ENCODE peak calls at places on chromosomes 4 and X, in eight cellular contexts. N is right lobe of liver, K is stomach, S is endothelial cell, Y is tibial artery, H is NB4, E is PC-3, X is psoas muscle. Z is an unnamed sample.

GRCh38 chr4:99612704-99613103 is 38.1 kb downstream of the MTTP start:
- DNase-seq in N (no peak), K (no peak), S (no peak), Y (no peak), H (no peak), E (no peak), X (no peak), Z (no peak)

GRCh38 chr4:144787365-144788263 is 141.7 kb downstream of the HHIP start:
- DNase-seq in N (no peak), K (no peak), S (no peak), Y (no peak), H (peak), E (peak), X (no peak), Z (no peak)

GRCh38 chrX:40154853-40155616 is 57.3 kb upstream of the BCOR start:
- DNase-seq in N (peak), K (peak), S (peak), Y (peak), H (peak), E (peak), X (peak), Z (peak)

GRCh38 chr4:151358266-151358665 is 32.9 kb upstream of the SH3D19 start:
- DNase-seq in N (no peak), K (no peak), S (no peak), Y (no peak), H (no peak), E (no peak), X (no peak), Z (no peak)

GRCh38 chr4:99679204-99679603 is 21.6 kb upstream of the C4orf54 start:
- DNase-seq in N (peak), K (no peak), S (no peak), Y (no peak), H (no peak), E (no peak), X (peak), Z (no peak)

GRCh38 chr4:2942532-2943363 is 20.5 kb downstream of the NOP14 start:
- DNase-seq in N (peak), K (peak), S (no peak), Y (no peak), H (no peak), E (no peak), X (no peak), Z (peak)

GRCh38 chr4:83535520-83535944 is 376 bp upstream of the GPAT3 start:
- DNase-seq in N (peak), K (peak), S (peak), Y (peak), H (peak), E (peak), X (peak), Z (no peak)

GRCh38 chr4:751676-752075 is 46.0 kb downstream of the PCGF3 start:
- DNase-seq in N (no peak), K (no peak), S (no peak), Y (no peak), H (no peak), E (peak), X (no peak), Z (peak)

GRCh38 chrX:124338733-124339514 is 6.5 kb downstream of the TEX13D start:
- DNase-seq in N (no peak), K (no peak), S (no peak), Y (no peak), H (no peak), E (no peak), X (no peak), Z (no peak)

GRCh38 chr4:141660880-141661279 is 24.5 kb downstream of the IL15 start:
- DNase-seq in N (no peak), K (no peak), S (no peak), Y (no peak), H (no peak), E (no peak), X (no peak), Z (no peak)

GRCh38 chrX:43655961-43656494 is at the start of gene MAOA:
- DNase-seq in N (peak), K (peak), S (peak), Y (peak), H (no peak), E (peak), X (peak), Z (peak)

GRCh38 chr4:186936496-186937375 is 213.1 kb upstream of the FAT1 start:
- DNase-seq in N (no peak), K (no peak), S (no peak), Y (no peak), H (no peak), E (peak), X (no peak), Z (no peak)

GRCh38 chrX:25548806-25549205 is 533.0 kb upstream of the ARX start:
- DNase-seq in N (no peak), K (no peak), S (no peak), Y (no peak), H (no peak), E (no peak), X (no peak), Z (no peak)

GRCh38 chrX:133375558-133376340 is 39.5 kb downstream of the GPC4 start:
- DNase-seq in N (no peak), K (peak), S (no peak), Y (peak), H (no peak), E (no peak), X (peak), Z (no peak)

GRCh38 chr4:184383497-184384055 is 90.8 kb downstream of the IRF2 start:
- DNase-seq in N (peak), K (peak), S (no peak), Y (peak), H (no peak), E (peak), X (peak), Z (no peak)

GRCh38 chr4:151015458-151016344 is 617 bp upstream of the LRBA start:
- DNase-seq in N (peak), K (peak), S (peak), Y (peak), H (peak), E (peak), X (peak), Z (no peak)

GRCh38 chr4:143251781-143252180 is 67.1 kb downstream of the USP38 start:
- DNase-seq in N (no peak), K (no peak), S (no peak), Y (no peak), H (no peak), E (peak), X (no peak), Z (no peak)

GRCh38 chr4:12231098-12231497 is 802.4 kb upstream of the HS3ST1 start:
- DNase-seq in N (no peak), K (no peak), S (no peak), Y (no peak), H (no peak), E (no peak), X (no peak), Z (no peak)

GRCh38 chr4:76559236-76560071 is 124.4 kb downstream of the SHROOM3 start:
- DNase-seq in N (no peak), K (no peak), S (no peak), Y (no peak), H (no peak), E (no peak), X (no peak), Z (no peak)

GRCh38 chr4:36174570-36174969 is 69.7 kb downstream of the ARAP2 start:
- DNase-seq in N (no peak), K (no peak), S (no peak), Y (no peak), H (no peak), E (no peak), X (no peak), Z (no peak)

GRCh38 chr4:111178231-111178630 is 555.4 kb upstream of the PITX2 start:
- DNase-seq in N (no peak), K (no peak), S (no peak), Y (no peak), H (no peak), E (no peak), X (no peak), Z (no peak)

GRCh38 chrX:113741744-113742143 is 842.1 kb upstream of the HTR2C start:
- DNase-seq in N (no peak), K (no peak), S (peak), Y (no peak), H (peak), E (peak), X (no peak), Z (no peak)

GRCh38 chr4:6769138-6769983 is 13.2 kb upstream of the KIAA0232 start:
- DNase-seq in N (no peak), K (no peak), S (no peak), Y (peak), H (no peak), E (no peak), X (no peak), Z (peak)

GRCh38 chr4:183348706-183349659 is 26.8 kb upstream of the CLDN24 start:
- DNase-seq in N (no peak), K (no peak), S (no peak), Y (no peak), H (peak), E (peak), X (no peak), Z (no peak)

GRCh38 chr4:1226598-1226997 is 22.3 kb downstream of the CTBP1 start:
- DNase-seq in N (no peak), K (no peak), S (no peak), Y (no peak), H (no peak), E (no peak), X (no peak), Z (no peak)

GRCh38 chr4:26238426-26238781 is 82.4 kb upstream of the RBPJ start:
- DNase-seq in N (no peak), K (no peak), S (no peak), Y (no peak), H (no peak), E (peak), X (no peak), Z (no peak)

GRCh38 chr4:8534129-8534528 is 46.1 kb upstream of the GPR78 start:
- DNase-seq in N (no peak), K (peak), S (no peak), Y (no peak), H (no peak), E (peak), X (no peak), Z (no peak)

GRCh38 chr4:19309365-19309764 is 942.3 kb upstream of the SLIT2 start:
- DNase-seq in N (no peak), K (no peak), S (no peak), Y (no peak), H (peak), E (peak), X (no peak), Z (no peak)

GRCh38 chrX:155666741-155667140 is 54.0 kb upstream of the TMLHE start:
- DNase-seq in N (no peak), K (no peak), S (no peak), Y (no peak), H (no peak), E (no peak), X (no peak), Z (no peak)

DNA sequence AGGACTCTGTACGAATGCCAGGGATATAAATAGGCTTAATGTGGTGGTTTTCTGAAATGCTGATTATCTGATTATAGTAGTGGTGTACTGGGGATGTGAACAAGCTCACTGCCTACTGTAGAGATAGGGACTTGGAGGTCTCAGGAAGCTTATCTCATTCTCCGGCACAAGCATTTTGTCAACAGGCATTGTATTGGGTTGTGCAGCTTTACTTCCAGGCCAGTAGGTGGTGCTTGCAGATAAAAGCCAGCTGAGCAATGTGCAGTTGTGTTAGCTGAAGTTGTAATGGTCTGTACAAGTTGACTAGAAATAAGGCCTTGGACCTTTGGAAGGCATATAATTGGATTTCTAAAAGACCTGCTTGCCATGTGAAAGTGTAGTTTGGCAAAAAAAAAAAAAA is 49.5 kb upstream of the TMLHE start:
- DNase-seq in N (no peak), K (no peak), S (no peak), Y (no peak), H (peak), E (peak), X (no peak), Z (no peak)
- TF ChIP-seq CTCF in N (peak), K (no peak), S (peak), Y (no peak), H (no peak), E (peak), X (no peak), Z (peak)

DNA sequence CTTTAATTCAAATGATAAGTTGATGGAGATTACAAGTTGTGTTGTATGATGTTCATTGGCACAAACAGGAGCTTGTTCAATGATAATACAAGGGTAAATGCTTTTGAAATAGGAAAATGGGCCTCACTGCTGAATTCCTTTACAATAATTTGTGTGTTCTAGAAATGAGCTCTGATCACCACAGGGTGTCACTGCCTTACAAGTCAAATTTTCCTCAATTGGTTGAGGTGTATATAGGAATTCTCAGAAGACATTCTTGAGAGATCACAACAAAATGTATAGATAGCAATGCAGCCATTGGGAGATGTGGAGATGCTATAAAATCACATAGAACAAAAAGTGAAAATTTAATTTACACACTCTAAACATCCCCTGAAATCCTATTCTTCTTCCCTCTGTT is 49.6 kb downstream of the KLF8 start:
- DNase-seq in N (no peak), K (no peak), S (peak), Y (no peak), H (peak), E (peak), X (no peak), Z (no peak)
- TF ChIP-seq CTCF in N (peak), K (no peak), S (no peak), Y (no peak), H (no peak), E (peak), X (peak), Z (peak)

GRCh38 chr4:162164881-162165528 is 1.2 kb upstream of the FSTL5 start:
- DNase-seq in N (no peak), K (no peak), S (no peak), Y (no peak), H (no peak), E (peak), X (no peak), Z (no peak)

GRCh38 chr4:162162672-162163071 is 1.1 kb downstream of the FSTL5 start:
- DNase-seq in N (no peak), K (no peak), S (no peak), Y (no peak), H (no peak), E (no peak), X (no peak), Z (no peak)

GRCh38 chr4:162163892-162164759 is at the start of gene FSTL5:
- DNase-seq in N (peak), K (peak), S (peak), Y (peak), H (peak), E (peak), X (peak), Z (no peak)
- TF ChIP-seq CTCF in N (no peak), K (no peak), S (no peak), Y (no peak), H (no peak), E (no peak), X (no peak), Z (no peak)

DNA sequence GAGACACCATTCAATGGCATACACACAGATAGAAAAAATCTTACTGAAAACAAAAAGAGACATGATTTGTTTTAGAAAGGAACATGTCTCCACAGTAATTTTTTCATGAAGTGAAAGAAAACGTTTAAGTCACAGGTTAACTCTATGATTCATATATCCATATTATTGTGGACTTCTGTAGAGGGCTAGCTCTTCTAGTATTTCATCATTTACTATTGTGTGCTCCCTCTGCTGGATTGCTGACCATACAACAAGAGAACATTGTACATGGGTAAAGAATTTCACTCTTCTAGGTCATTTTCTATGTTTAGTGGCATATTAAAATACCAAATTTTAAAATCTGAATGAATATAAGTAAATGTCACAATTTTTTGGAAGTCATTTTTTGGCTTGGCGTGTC is 91.8 kb upstream of the POU3F4 start:
- DNase-seq in N (no peak), K (no peak), S (no peak), Y (no peak), H (peak), E (peak), X (no peak), Z (no peak)
- TF ChIP-seq CTCF in N (peak), K (no peak), S (peak), Y (no peak), H (peak), E (peak), X (peak), Z (peak)

GRCh38 chr4:89868261-89868660 is 26.4 kb upstream of the MMRN1 start:
- DNase-seq in N (no peak), K (no peak), S (no peak), Y (no peak), H (no peak), E (no peak), X (no peak), Z (no peak)
- TF ChIP-seq CTCF in N (no peak), K (no peak), S (no peak), Y (no peak), H (no peak), E (no peak), X (no peak), Z (no peak)

DNA sequence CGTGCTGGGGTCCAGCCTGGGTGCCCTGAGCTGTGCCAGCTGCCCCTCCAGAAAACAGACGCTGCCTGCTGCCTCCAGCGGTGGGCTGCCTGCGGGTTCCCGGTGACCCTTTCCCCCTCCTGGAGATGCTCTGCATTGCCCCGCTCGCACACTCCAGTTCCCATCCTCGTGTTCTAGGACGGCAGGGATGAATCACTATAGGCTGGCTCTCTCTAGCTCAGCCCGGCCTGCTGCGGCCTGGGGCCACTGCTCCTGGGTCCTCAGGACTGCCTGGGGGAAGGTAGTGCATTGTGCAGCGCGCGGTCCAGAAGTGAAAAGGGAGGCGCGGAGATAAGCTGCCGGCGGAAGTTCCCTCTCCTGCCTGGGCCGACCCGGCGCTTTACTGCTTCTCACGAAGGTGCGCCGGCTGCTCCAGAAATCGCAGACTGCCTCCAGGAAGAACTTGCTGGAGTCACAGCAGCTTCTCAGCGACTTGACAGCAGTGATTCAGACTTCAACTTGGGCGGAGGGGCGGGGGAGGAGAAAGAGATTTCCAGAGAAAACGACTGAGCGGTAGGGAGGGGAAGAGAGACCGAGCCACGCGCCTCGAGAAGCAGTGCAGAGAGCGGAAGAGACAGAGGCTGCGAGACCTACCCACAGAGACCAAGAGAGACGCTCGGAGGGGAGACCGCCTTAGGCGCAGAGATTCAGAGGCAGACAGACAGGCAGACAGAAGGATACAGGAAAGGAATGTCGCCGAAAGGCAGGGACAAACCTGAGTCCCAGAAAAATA is 6.7 kb upstream of the MSX1 start:
- DNase-seq in N (no peak), K (peak), S (peak), Y (peak), H (no peak), E (no peak), X (peak), Z (peak)
- TF ChIP-seq CTCF in N (no peak), K (no peak), S (peak), Y (no peak), H (no peak), E (no peak), X (no peak), Z (peak)

GRCh38 chr4:169510617-169511016 is 101.8 kb downstream of the NEK1 start:
- DNase-seq in N (no peak), K (no peak), S (no peak), Y (no peak), H (no peak), E (no peak), X (no peak), Z (no peak)
- TF ChIP-seq CTCF in N (no peak), K (no peak), S (no peak), Y (no peak), H (no peak), E (no peak), X (no peak), Z (no peak)

GRCh38 chrX:117998171-117998570 is 118.4 kb downstream of the KLHL13 start:
- DNase-seq in N (no peak), K (no peak), S (no peak), Y (no peak), H (no peak), E (no peak), X (no peak), Z (no peak)

GRCh38 chrX:117995378-117995777 is 121.2 kb downstream of the KLHL13 start:
- DNase-seq in N (no peak), K (no peak), S (no peak), Y (no peak), H (no peak), E (no peak), X (no peak), Z (no peak)

GRCh38 chrX:117996408-117996807 is 120.2 kb downstream of the KLHL13 start:
- DNase-seq in N (no peak), K (no peak), S (no peak), Y (no peak), H (no peak), E (no peak), X (no peak), Z (no peak)

GRCh38 chrX:118000518-118000917 is 116.1 kb downstream of the KLHL13 start:
- DNase-seq in N (no peak), K (no peak), S (no peak), Y (no peak), H (no peak), E (no peak), X (no peak), Z (no peak)

DNA sequence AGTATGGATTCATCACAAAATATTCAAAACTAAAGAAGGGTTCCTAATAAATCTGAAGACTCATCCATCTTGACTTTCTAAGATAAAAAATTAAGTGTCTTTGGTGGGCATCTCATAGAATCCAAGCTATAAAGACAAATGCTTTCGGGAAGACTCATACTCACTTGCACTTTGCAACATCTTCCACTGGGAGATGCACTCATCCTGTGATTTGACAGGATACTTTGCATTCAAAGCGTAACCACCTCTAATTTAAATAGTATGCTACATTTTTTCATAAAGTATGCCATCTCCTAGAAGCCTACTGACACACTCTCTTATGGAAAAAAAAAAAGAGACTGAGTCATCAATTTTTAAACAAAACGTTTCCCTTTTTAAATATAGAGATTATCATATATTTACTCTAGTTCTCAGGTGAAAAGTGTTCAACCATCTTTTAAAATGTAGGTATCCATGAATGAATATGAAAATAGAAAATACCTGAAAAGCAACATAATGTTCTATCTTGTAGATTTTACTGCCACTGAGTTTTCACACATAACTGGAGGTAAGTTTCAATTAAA is 119.6 kb downstream of the KLHL13 start:
- DNase-seq in N (no peak), K (no peak), S (no peak), Y (no peak), H (peak), E (peak), X (no peak), Z (no peak)
- TF ChIP-seq CTCF in N (peak), K (no peak), S (no peak), Y (no peak), H (peak), E (peak), X (peak), Z (peak)

Z was measured in chondrocyte.